ENCODE peak calls at places on chromosome 1, in nine cellular contexts. One of them, this sample, is unnamed. For H3K4me1, the result is how much of the 10 kb centered on the place peaks cover.

GRCh38 chr1:165344736-165345135 is 11.8 kb downstream of the LMX1A start:
- DNase-seq in spleen: no peak
- DNase-seq in Peyer's patch: no peak
- DNase-seq in tibial nerve: no peak
- DNase-seq in colonic mucosa: no peak
- DNase-seq in A549: no peak
- DNase-seq in mammary epithelial cell: no peak
- DNase-seq in cardiac muscle cell: no peak
- DNase-seq in heart right ventricle: no peak
- DNase-seq in this sample: no peak

GRCh38 chr1:198001776-198002408 is 84.7 kb downstream of the LHX9 start:
- DNase-seq in colonic mucosa: no peak
- DNase-seq in heart right ventricle: no peak
- DNase-seq in mammary epithelial cell: no peak
- DNase-seq in Peyer's patch: no peak
- DNase-seq in cardiac muscle cell: no peak
- DNase-seq in A549: no peak
- DNase-seq in spleen: no peak
- DNase-seq in tibial nerve: no peak
- DNase-seq in this sample: no peak

GRCh38 chr1:27300341-27301051 is 21.5 kb upstream of the TMEM222 start:
- DNase-seq in cardiac muscle cell: peak
- DNase-seq in colonic mucosa: peak
- DNase-seq in A549: peak
- DNase-seq in heart right ventricle: peak
- DNase-seq in spleen: peak
- DNase-seq in tibial nerve: peak
- DNase-seq in Peyer's patch: peak
- DNase-seq in mammary epithelial cell: peak
- DNase-seq in this sample: peak

GRCh38 chr1:110765640-110766335 is 91.0 kb upstream of the KCNA3 start:
- DNase-seq in tibial nerve: peak
- DNase-seq in A549: peak
- DNase-seq in heart right ventricle: peak
- DNase-seq in Peyer's patch: peak
- DNase-seq in mammary epithelial cell: peak
- DNase-seq in cardiac muscle cell: peak
- DNase-seq in spleen: no peak
- DNase-seq in colonic mucosa: peak
- DNase-seq in this sample: peak

GRCh38 chr1:200302893-200303250 is 107.0 kb downstream of the ZNF281 start:
- DNase-seq in spleen: no peak
- DNase-seq in tibial nerve: no peak
- DNase-seq in A549: no peak
- DNase-seq in cardiac muscle cell: peak
- DNase-seq in Peyer's patch: no peak
- DNase-seq in mammary epithelial cell: no peak
- DNase-seq in heart right ventricle: no peak
- DNase-seq in colonic mucosa: no peak
- DNase-seq in this sample: no peak

GRCh38 chr1:62294211-62294610 is 25.0 kb downstream of the KANK4 start:
- DNase-seq in heart right ventricle: no peak
- DNase-seq in Peyer's patch: no peak
- DNase-seq in mammary epithelial cell: no peak
- DNase-seq in cardiac muscle cell: no peak
- DNase-seq in colonic mucosa: no peak
- DNase-seq in A549: peak
- DNase-seq in tibial nerve: no peak
- DNase-seq in spleen: no peak
- DNase-seq in this sample: no peak

GRCh38 chr1:241950390-241950789 is 7.2 kb upstream of the BECN2 start:
- DNase-seq in A549: no peak
- DNase-seq in spleen: no peak
- DNase-seq in heart right ventricle: no peak
- DNase-seq in cardiac muscle cell: no peak
- DNase-seq in tibial nerve: no peak
- DNase-seq in colonic mucosa: no peak
- DNase-seq in Peyer's patch: no peak
- DNase-seq in mammary epithelial cell: peak
- DNase-seq in this sample: no peak

GRCh38 chr1:193538690-193539089 is 352.3 kb upstream of the B3GALT2 start:
- DNase-seq in heart right ventricle: no peak
- DNase-seq in cardiac muscle cell: no peak
- DNase-seq in Peyer's patch: no peak
- DNase-seq in mammary epithelial cell: no peak
- DNase-seq in tibial nerve: no peak
- DNase-seq in colonic mucosa: no peak
- DNase-seq in A549: no peak
- DNase-seq in spleen: no peak
- DNase-seq in this sample: peak

GRCh38 chr1:173661763-173662162 is 7.9 kb downstream of the ANKRD45 start:
- DNase-seq in tibial nerve: no peak
- DNase-seq in spleen: no peak
- DNase-seq in mammary epithelial cell: no peak
- DNase-seq in A549: no peak
- DNase-seq in colonic mucosa: no peak
- DNase-seq in Peyer's patch: no peak
- DNase-seq in cardiac muscle cell: no peak
- DNase-seq in heart right ventricle: no peak
- DNase-seq in this sample: no peak

GRCh38 chr1:64417828-64418227 is 52.1 kb upstream of the CACHD1 start:
- DNase-seq in spleen: no peak
- DNase-seq in cardiac muscle cell: no peak
- DNase-seq in heart right ventricle: no peak
- DNase-seq in colonic mucosa: no peak
- DNase-seq in mammary epithelial cell: no peak
- DNase-seq in Peyer's patch: no peak
- DNase-seq in A549: no peak
- DNase-seq in tibial nerve: no peak
- DNase-seq in this sample: no peak

GRCh38 chr1:117368116-117369108 is 1.2 kb downstream of the MAN1A2 start:
- DNase-seq in heart right ventricle: no peak
- DNase-seq in cardiac muscle cell: no peak
- DNase-seq in A549: peak
- DNase-seq in tibial nerve: no peak
- DNase-seq in colonic mucosa: peak
- DNase-seq in Peyer's patch: peak
- DNase-seq in mammary epithelial cell: peak
- DNase-seq in spleen: no peak
- DNase-seq in this sample: no peak

GRCh38 chr1:67489643-67490042 is 59.4 kb upstream of the SERBP1 start:
- DNase-seq in tibial nerve: no peak
- DNase-seq in heart right ventricle: peak
- DNase-seq in colonic mucosa: no peak
- DNase-seq in Peyer's patch: no peak
- DNase-seq in spleen: no peak
- DNase-seq in mammary epithelial cell: peak
- DNase-seq in cardiac muscle cell: peak
- DNase-seq in A549: no peak
- DNase-seq in this sample: no peak

GRCh38 chr1:9609998-9610397 is 21.3 kb downstream of the TMEM201 start:
- DNase-seq in colonic mucosa: no peak
- DNase-seq in heart right ventricle: peak
- DNase-seq in Peyer's patch: no peak
- DNase-seq in tibial nerve: no peak
- DNase-seq in cardiac muscle cell: no peak
- DNase-seq in spleen: no peak
- DNase-seq in mammary epithelial cell: no peak
- DNase-seq in A549: no peak
- DNase-seq in this sample: no peak

GRCh38 chr1:99645699-99646531 is at the start of gene PALMD:
- DNase-seq in spleen: no peak
- DNase-seq in tibial nerve: peak
- DNase-seq in cardiac muscle cell: peak
- DNase-seq in Peyer's patch: no peak
- DNase-seq in colonic mucosa: peak
- DNase-seq in mammary epithelial cell: peak
- DNase-seq in heart right ventricle: peak
- DNase-seq in A549: peak
- DNase-seq in this sample: no peak

GRCh38 chr1:220994671-220995070 is 115.4 kb downstream of the HLX start:
- DNase-seq in Peyer's patch: no peak
- DNase-seq in colonic mucosa: no peak
- DNase-seq in A549: no peak
- DNase-seq in cardiac muscle cell: no peak
- DNase-seq in spleen: no peak
- DNase-seq in heart right ventricle: no peak
- DNase-seq in mammary epithelial cell: no peak
- DNase-seq in tibial nerve: no peak
- DNase-seq in this sample: no peak

GRCh38 chr1:221001167-221001566 is 121.9 kb downstream of the HLX start:
- DNase-seq in cardiac muscle cell: no peak
- DNase-seq in mammary epithelial cell: no peak
- DNase-seq in A549: no peak
- DNase-seq in Peyer's patch: no peak
- DNase-seq in tibial nerve: no peak
- DNase-seq in heart right ventricle: no peak
- DNase-seq in spleen: no peak
- DNase-seq in colonic mucosa: no peak
- DNase-seq in this sample: no peak

GRCh38 chr1:220999872-221000863 is 120.9 kb downstream of the HLX start:
- DNase-seq in colonic mucosa: peak
- DNase-seq in tibial nerve: peak
- DNase-seq in A549: no peak
- DNase-seq in heart right ventricle: peak
- DNase-seq in mammary epithelial cell: peak
- DNase-seq in Peyer's patch: no peak
- DNase-seq in spleen: no peak
- DNase-seq in cardiac muscle cell: no peak
- DNase-seq in this sample: no peak

GRCh38 chr1:221002601-221003000 is 123.4 kb downstream of the HLX start:
- DNase-seq in mammary epithelial cell: no peak
- DNase-seq in colonic mucosa: no peak
- DNase-seq in cardiac muscle cell: no peak
- DNase-seq in A549: no peak
- DNase-seq in Peyer's patch: no peak
- DNase-seq in tibial nerve: no peak
- DNase-seq in spleen: no peak
- DNase-seq in heart right ventricle: no peak
- DNase-seq in this sample: no peak

GRCh38 chr1:220997791-220998190 is 118.5 kb downstream of the HLX start:
- DNase-seq in colonic mucosa: no peak
- DNase-seq in heart right ventricle: no peak
- DNase-seq in spleen: no peak
- DNase-seq in mammary epithelial cell: no peak
- DNase-seq in A549: no peak
- DNase-seq in cardiac muscle cell: no peak
- DNase-seq in Peyer's patch: no peak
- DNase-seq in tibial nerve: no peak
- DNase-seq in this sample: no peak
- H3K4me3 ChIP-seq in colonic mucosa: no peak
- H3K4me3 ChIP-seq in heart right ventricle: no peak
- H3K4me3 ChIP-seq in spleen: no peak
- H3K4me3 ChIP-seq in mammary epithelial cell: no peak
- H3K4me3 ChIP-seq in A549: no peak
- H3K4me3 ChIP-seq in cardiac muscle cell: no peak
- H3K4me3 ChIP-seq in Peyer's patch: no peak
- H3K4me3 ChIP-seq in tibial nerve: no peak
- H3K4me3 ChIP-seq in this sample: no peak

GRCh38 chr1:183090386-183091006 is 67.3 kb downstream of the LAMC1 start:
- DNase-seq in Peyer's patch: no peak
- DNase-seq in cardiac muscle cell: no peak
- DNase-seq in heart right ventricle: peak
- DNase-seq in spleen: no peak
- DNase-seq in A549: no peak
- DNase-seq in tibial nerve: peak
- DNase-seq in colonic mucosa: peak
- DNase-seq in mammary epithelial cell: no peak
- DNase-seq in this sample: no peak
- H3K27ac ChIP-seq in Peyer's patch: peak
- H3K27ac ChIP-seq in cardiac muscle cell: no peak
- H3K27ac ChIP-seq in heart right ventricle: peak
- H3K27ac ChIP-seq in spleen: no peak
- H3K27ac ChIP-seq in A549: no peak
- H3K27ac ChIP-seq in tibial nerve: peak
- H3K27ac ChIP-seq in colonic mucosa: no peak
- H3K27ac ChIP-seq in mammary epithelial cell: no peak
- H3K27ac ChIP-seq in this sample: no peak

GRCh38 chr1:186303911-186304310 is 71.1 kb downstream of the TPR start:
- DNase-seq in tibial nerve: no peak
- DNase-seq in heart right ventricle: no peak
- DNase-seq in A549: no peak
- DNase-seq in Peyer's patch: no peak
- DNase-seq in mammary epithelial cell: no peak
- DNase-seq in cardiac muscle cell: no peak
- DNase-seq in colonic mucosa: no peak
- DNase-seq in spleen: no peak
- DNase-seq in this sample: peak
- H3K4me1 ChIP-seq in tibial nerve: under half
- H3K4me1 ChIP-seq in heart right ventricle: under half
- H3K4me1 ChIP-seq in A549: under half
- H3K4me1 ChIP-seq in Peyer's patch: under half
- H3K4me1 ChIP-seq in mammary epithelial cell: under half
- H3K4me1 ChIP-seq in cardiac muscle cell: under half
- H3K4me1 ChIP-seq in colonic mucosa: under half
- H3K4me1 ChIP-seq in spleen: under half
- H3K4me1 ChIP-seq in this sample: half or more

GRCh38 chr1:44409019-44409602 is 4.1 kb downstream of the RNF220 start:
- DNase-seq in cardiac muscle cell: no peak
- DNase-seq in colonic mucosa: no peak
- DNase-seq in mammary epithelial cell: no peak
- DNase-seq in A549: no peak
- DNase-seq in spleen: no peak
- DNase-seq in heart right ventricle: no peak
- DNase-seq in Peyer's patch: no peak
- DNase-seq in tibial nerve: no peak
- DNase-seq in this sample: no peak
- H3K4me3 ChIP-seq in cardiac muscle cell: peak
- H3K4me3 ChIP-seq in colonic mucosa: no peak
- H3K4me3 ChIP-seq in mammary epithelial cell: no peak
- H3K4me3 ChIP-seq in A549: no peak
- H3K4me3 ChIP-seq in spleen: peak
- H3K4me3 ChIP-seq in heart right ventricle: no peak
- H3K4me3 ChIP-seq in Peyer's patch: no peak
- H3K4me3 ChIP-seq in tibial nerve: peak
- H3K4me3 ChIP-seq in this sample: no peak

This sample was measured in CD4-positive, CD25-positive, alpha-beta regulatory T cell.